ENCODE peak calls at places on chromosome 16, in seven cellular contexts. G is CD8-positive, alpha-beta memory T cell; M is type B pancreatic cell; O is nucleus accumbens; W is heart right ventricle; V is pancreas; A is activated CD4-positive, alpha-beta T cell treated with anti-CD3 and anti-CD28 coated beads for 24 hours. N is an unnamed sample.
A peak's percentile ranks its signal among the peaks of the same experiment; 100 is the strongest.

GRCh38 chr16:15856901-15857778 is at the start of gene MYH11:
- DNase-seq in G (no peak), M (no peak), O (no peak), W (no peak), V (no peak), A (no peak), N (no peak)

GRCh38 chr16:64950262-64950661 is 171.6 kb downstream of the CDH11 start:
- DNase-seq in G (no peak), M (no peak), O (no peak), W (no peak), V (no peak), A (no peak), N (no peak)

GRCh38 chr16:51181495-51181795 is 30.4 kb upstream of the SALL1 start:
- DNase-seq in G (no peak), M (no peak), O (no peak), W (no peak), V (no peak), A (no peak), N (no peak)

GRCh38 chr16:19707699-19708497 is 10.1 kb downstream of the KNOP1 start:
- DNase-seq in G (no peak), M (no peak), O (no peak), W (no peak), V (no peak), A (no peak), N (no peak)

GRCh38 chr16:81137012-81137335 is 40.8 kb upstream of the GCSH start:
- DNase-seq in G (no peak), M (no peak), O (no peak), W (no peak), V (no peak), A (no peak), N (no peak)

GRCh38 chr16:13471036-13471435 is 448.9 kb upstream of the ERCC4 start:
- DNase-seq in G (no peak), M (no peak), O (no peak), W (no peak), V (no peak), A (no peak), N (no peak)

GRCh38 chr16:57680842-57681241 is 12.7 kb downstream of the ADGRG3 start:
- DNase-seq in G (no peak), M (no peak), O (no peak), W (no peak), V (no peak), A (no peak), N (no peak)

GRCh38 chr16:84020353-84020752 is 22.2 kb downstream of the SLC38A8 start:
- DNase-seq in G (no peak), M (no peak), O (no peak), W (no peak), V (no peak), A (no peak), N (no peak)

GRCh38 chr16:3542153-3542550 is 35.1 kb downstream of the NLRC3 start:
- DNase-seq in G (no peak), M (no peak), O (no peak), W (no peak), V (no peak), A (no peak), N (no peak)

GRCh38 chr16:25014500-25015147 is 545 bp downstream of the ARHGAP17 start:
- DNase-seq in G (peak; percentile 11), M (peak; percentile 71), O (peak; percentile 64), W (peak; percentile 61), V (peak; percentile 58), A (no peak), N (peak; percentile 45)

GRCh38 chr16:56048425-56049100 is 142.7 kb upstream of the GNAO1 start:
- DNase-seq in G (no peak), M (no peak), O (no peak), W (no peak), V (no peak), A (no peak), N (no peak)

GRCh38 chr16:58425245-58425644 is 33.0 kb downstream of the GINS3 start:
- DNase-seq in G (no peak), M (no peak), O (no peak), W (no peak), V (no peak), A (no peak), N (no peak)

GRCh38 chr16:66961065-66961744 is at the start of gene CES3:
- DNase-seq in G (peak; percentile 18), M (no peak), O (peak; percentile 35), W (no peak), V (peak; percentile 63), A (no peak), N (peak; percentile 48)

GRCh38 chr16:10323528-10323869 is 62.4 kb upstream of the ATF7IP2 start:
- DNase-seq in G (no peak), M (no peak), O (no peak), W (no peak), V (no peak), A (no peak), N (no peak)

GRCh38 chr16:50103764-50104163 is 38.0 kb downstream of the HEATR3 start:
- DNase-seq in G (no peak), M (no peak), O (no peak), W (no peak), V (no peak), A (no peak), N (no peak)

GRCh38 chr16:17511340-17511739 is 40.6 kb upstream of the XYLT1 start:
- DNase-seq in G (no peak), M (no peak), O (no peak), W (no peak), V (no peak), A (no peak), N (no peak)

GRCh38 chr16:84508502-84508901 is 4.0 kb upstream of the MEAK7 start:
- DNase-seq in G (peak; percentile 24), M (no peak), O (no peak), W (no peak), V (no peak), A (no peak), N (no peak)

GRCh38 chr16:2895813-2896212 is 12.8 kb downstream of the FLYWCH2 start:
- DNase-seq in G (no peak), M (no peak), O (no peak), W (no peak), V (no peak), A (no peak), N (no peak)

GRCh38 chr16:85446846-85447656 is 166.1 kb upstream of the GSE1 start:
- DNase-seq in G (no peak), M (no peak), O (no peak), W (no peak), V (no peak), A (no peak), N (peak; percentile 91)

GRCh38 chr16:12573730-12574383 is 229.8 kb downstream of the CPPED1 start:
- DNase-seq in G (peak; percentile 5), M (no peak), O (peak; percentile 32), W (peak; percentile 24), V (peak; percentile 35), A (peak; percentile 65), N (no peak)

GRCh38 chr16:85782476-85782875 is 16.9 kb downstream of the EMC8 start:
- DNase-seq in G (no peak), M (no peak), O (no peak), W (no peak), V (no peak), A (no peak), N (no peak)

GRCh38 chr16:68732068-68732680 is 4.9 kb upstream of the CDH1 start:
- DNase-seq in G (no peak), M (no peak), O (no peak), W (no peak), V (peak; percentile 88), A (no peak), N (peak; percentile 83)

GRCh38 chr16:58047557-58048348 is 22.2 kb downstream of the MMP15 start:
- DNase-seq in G (no peak), M (no peak), O (no peak), W (peak; percentile 65), V (no peak), A (no peak), N (no peak)

GRCh38 chr16:8486985-8487384 is 103.3 kb downstream of the TMEM114 start:
- DNase-seq in G (no peak), M (no peak), O (no peak), W (no peak), V (no peak), A (no peak), N (no peak)

GRCh38 chr16:12186774-12187335 is 210.3 kb downstream of the SNX29 start:
- DNase-seq in G (no peak), M (no peak), O (no peak), W (no peak), V (no peak), A (no peak), N (no peak)

GRCh38 chr16:88353691-88354090 is 29.1 kb upstream of the ZNF469 start:
- DNase-seq in G (no peak), M (no peak), O (no peak), W (no peak), V (no peak), A (no peak), N (no peak)

GRCh38 chr16:65875362-65876199 is 490.9 kb upstream of the CDH5 start:
- DNase-seq in G (no peak), M (no peak), O (no peak), W (no peak), V (no peak), A (no peak), N (no peak)

GRCh38 chr16:10269632-10270031 is 87.4 kb upstream of the GRIN2A start:
- DNase-seq in G (no peak), M (no peak), O (no peak), W (no peak), V (no peak), A (no peak), N (no peak)

N was measured in NCI-H2171 treated with DMSO at 0.1 percent for 48 hours.